ENCODE peak calls at places on chromosome 14, in nine cellular contexts. C, V, P, K, B, D, Z, Y and J are unnamed samples.

GRCh38 chr14:95078841-95079240 is 78.5 kb downstream of the DICER1 start:
- DNase-seq in C (no peak), V (no peak), P (no peak), Y (no peak), Z (no peak), B (no peak), K (peak; percentile 70), D (no peak), J (no peak)

GRCh38 chr14:103716091-103716801 is 636 bp downstream of the ZFYVE21 start:
- DNase-seq in C (no peak), K (peak; percentile 84), B (no peak), V (no peak), P (no peak), Y (no peak), D (no peak), Z (peak; percentile 70), J (no peak)

GRCh38 chr14:22883191-22883976 is at the start of gene REM2:
- DNase-seq in K (peak; percentile 83), Z (peak; percentile 36), B (no peak), D (no peak), C (no peak), Y (no peak), P (no peak), V (no peak), J (no peak)

GRCh38 chr14:78157855-78158436 is 12.2 kb upstream of the NRXN3 start:
- DNase-seq in D (no peak), K (peak; percentile 52), Z (no peak), B (peak; percentile 49), Y (no peak), V (no peak), C (no peak), P (no peak), J (no peak)

GRCh38 chr14:69535230-69535848 is 39.3 kb downstream of the CCDC177 start:
- DNase-seq in V (peak; percentile 64), P (no peak), Y (no peak), K (peak; percentile 89), D (peak; percentile 16), Z (peak; percentile 28), C (no peak), B (peak; percentile 72), J (peak; percentile 17)

GRCh38 chr14:59332727-59333126 is 132.5 kb downstream of the GPR135 start:
- DNase-seq in Z (no peak), C (no peak), P (no peak), Y (no peak), B (peak; percentile 31), D (no peak), K (no peak), V (no peak), J (peak; percentile 69)

GRCh38 chr14:23348297-23348655 is 4.4 kb downstream of the SLC22A17 start:
- DNase-seq in V (no peak), Z (no peak), C (no peak), B (no peak), Y (no peak), K (peak; percentile 38), D (no peak), P (peak; percentile 37), J (no peak)

GRCh38 chr14:81384900-81385299 is 15.2 kb downstream of the STON2 start:
- DNase-seq in Y (no peak), V (no peak), Z (no peak), B (peak; percentile 66), P (no peak), K (no peak), D (no peak), C (no peak), J (no peak)

GRCh38 chr14:39422243-39422642 is 10.0 kb downstream of the FBXO33 start:
- DNase-seq in Y (no peak), P (no peak), C (no peak), V (no peak), D (no peak), K (no peak), B (no peak), Z (no peak), J (no peak)

GRCh38 chr14:43481864-43482263 is 1025.2 kb downstream of the FSCB start:
- DNase-seq in C (no peak), Y (no peak), Z (no peak), K (no peak), D (no peak), P (no peak), V (no peak), B (no peak), J (no peak)

GRCh38 chr14:29637406-29637805 is 290.2 kb downstream of the PRKD1 start:
- DNase-seq in K (no peak), D (peak; percentile 81), V (peak; percentile 77), C (no peak), B (peak; percentile 74), P (peak; percentile 74), Z (peak; percentile 33), Y (peak; percentile 48), J (peak; percentile 41)

GRCh38 chr14:60946773-60947172 is 34.1 kb downstream of the TRMT5 start:
- DNase-seq in D (no peak), K (no peak), C (no peak), Z (no peak), B (no peak), V (no peak), P (no peak), Y (no peak), J (no peak)

GRCh38 chr14:56262530-56262929 is 144.3 kb downstream of the PELI2 start:
- DNase-seq in V (no peak), Y (no peak), P (no peak), D (no peak), B (no peak), K (no peak), Z (no peak), C (no peak), J (no peak)

GRCh38 chr14:95948608-95949007 is 72.0 kb downstream of the TUNAR start:
- DNase-seq in Z (no peak), K (peak; percentile 59), B (no peak), Y (no peak), D (no peak), V (no peak), P (no peak), C (no peak), J (no peak)

GRCh38 chr14:49960453-49960852 is 67.6 kb downstream of the ARF6 start:
- DNase-seq in P (no peak), K (no peak), V (no peak), D (no peak), Z (no peak), Y (no peak), B (peak; percentile 50), C (no peak), J (no peak)

GRCh38 chr14:74244115-74244514 is 4.9 kb downstream of the VSX2 start:
- DNase-seq in Y (no peak), C (no peak), Z (no peak), V (no peak), P (no peak), B (no peak), D (no peak), K (no peak), J (no peak)

GRCh38 chr14:95222151-95222631 is 64.9 kb upstream of the DICER1 start:
- DNase-seq in B (no peak), C (no peak), Z (no peak), Y (no peak), K (no peak), P (no peak), D (peak; percentile 66), V (no peak), J (no peak)

GRCh38 chr14:22769369-22769768 is 2.9 kb downstream of the OXA1L start:
- DNase-seq in K (no peak), Y (no peak), P (no peak), V (no peak), B (no peak), Z (no peak), C (no peak), D (no peak), J (no peak)

GRCh38 chr14:37936971-37937370 is 270.7 kb upstream of the SSTR1 start:
- DNase-seq in Z (no peak), V (no peak), D (no peak), C (no peak), B (no peak), Y (no peak), K (no peak), P (no peak), J (no peak)

GRCh38 chr14:62015945-62016344 is 253.7 kb downstream of the SNAPC1 start:
- DNase-seq in C (no peak), Z (no peak), B (peak; percentile 53), D (peak; percentile 20), V (no peak), K (no peak), Y (no peak), P (no peak), J (peak; percentile 14)

GRCh38 chr14:34043627-34044372 is 92.9 kb upstream of the EGLN3 start:
- DNase-seq in P (no peak), V (no peak), Z (no peak), B (peak; percentile 68), Y (no peak), D (no peak), K (no peak), C (peak; percentile 30), J (no peak)

GRCh38 chr14:104699426-104699748 is 10.0 kb downstream of the INF2 start:
- DNase-seq in V (no peak), Y (no peak), P (no peak), D (no peak), Z (no peak), K (no peak), B (no peak), C (no peak), J (no peak)

GRCh38 chr14:25003537-25003936 is 46.4 kb downstream of the STXBP6 start:
- DNase-seq in K (no peak), V (no peak), Z (no peak), B (no peak), D (no peak), Y (no peak), P (no peak), C (no peak), J (no peak)

GRCh38 chr14:55772521-55772920 is 192.5 kb downstream of the KTN1 start:
- DNase-seq in C (no peak), K (no peak), D (no peak), P (no peak), B (no peak), V (no peak), Y (no peak), Z (no peak), J (no peak)

GRCh38 chr14:68874746-68875155 is 81.9 kb upstream of the ZFP36L1 start:
- DNase-seq in C (no peak), P (no peak), Z (no peak), V (no peak), Y (no peak), B (no peak), D (no peak), K (peak; percentile 37), J (no peak)

GRCh38 chr14:94681300-94682060 is 69.3 kb downstream of the SERPINA3 start:
- DNase-seq in V (no peak), Z (no peak), Y (no peak), K (peak; percentile 77), C (no peak), D (peak; percentile 22), B (peak; percentile 83), P (peak; percentile 34), J (peak; percentile 28)

GRCh38 chr14:21279783-21280182 is at the start of gene RPGRIP1:
- DNase-seq in Y (no peak), C (no peak), Z (no peak), V (no peak), P (no peak), B (no peak), D (no peak), K (no peak), J (no peak)

GRCh38 chr14:101715209-101716076 is 46.1 kb upstream of the PPP2R5C start:
- DNase-seq in V (no peak), Y (peak; percentile 9), K (peak; percentile 3), B (no peak), Z (no peak), P (peak; percentile 54), C (no peak), D (no peak), J (no peak)

GRCh38 chr14:25516838-25517237 is 466.9 kb upstream of the STXBP6 start:
- DNase-seq in B (no peak), Y (no peak), C (no peak), K (peak; percentile 59), D (no peak), Z (no peak), P (no peak), V (no peak), J (no peak)